ENCODE peak calls at places on chromosomes 6 and 20, in five cellular contexts. A is body of pancreas, E is heart left ventricle, S is gastrocnemius medialis, Q is prostate gland. C is an unnamed sample.

GRCh38 chr6:151021878-151022277 is 156.4 kb downstream of the MTHFD1L start:
- DNase-seq in A (no peak), E (no peak), S (no peak), Q (no peak), C (no peak)

GRCh38 chr6:159212026-159212425 is 42.8 kb downstream of the FNDC1 start:
- DNase-seq in A (no peak), E (no peak), S (no peak), Q (no peak), C (no peak)

GRCh38 chr6:158414900-158415299 is 102.6 kb downstream of the TULP4 start:
- DNase-seq in A (no peak), E (no peak), S (no peak), Q (no peak), C (no peak)

GRCh38 chr20:4243071-4243470 is 227.7 kb upstream of the RNF24 start:
- DNase-seq in A (no peak), E (no peak), S (no peak), Q (no peak), C (no peak)

GRCh38 chr6:45569210-45569945 is 191.6 kb upstream of the SUPT3H start:
- DNase-seq in A (no peak), E (peak; percentile 46), S (no peak), Q (no peak), C (no peak)

GRCh38 chr6:27892596-27893058 is 19.6 kb downstream of the OR2B2 start:
- DNase-seq in A (no peak), E (no peak), S (no peak), Q (no peak), C (no peak)

GRCh38 chr6:157317129-157317814 is 6.0 kb downstream of the TMEM242 start:
- DNase-seq in A (peak; percentile 72), E (peak; percentile 78), S (peak; percentile 92), Q (peak; percentile 37), C (peak; percentile 91)

GRCh38 chr6:150183105-150183504 is 40.3 kb downstream of the PPP1R14C start:
- DNase-seq in A (no peak), E (no peak), S (no peak), Q (no peak), C (no peak)

GRCh38 chr6:170293881-170294755 is 3.2 kb upstream of the DLL1 start:
- DNase-seq in A (no peak), E (no peak), S (no peak), Q (no peak), C (no peak)

GRCh38 chr20:31860431-31861345 is 9.6 kb downstream of the DUSP15 start:
- DNase-seq in A (peak; percentile 58), E (no peak), S (peak; percentile 11), Q (peak; percentile 40), C (peak; percentile 53)

GRCh38 chr6:125357515-125358256 is 55.9 kb upstream of the HDDC2 start:
- DNase-seq in A (no peak), E (peak; percentile 36), S (no peak), Q (no peak), C (no peak)

GRCh38 chr20:6644818-6645620 is 122.5 kb upstream of the BMP2 start:
- DNase-seq in A (no peak), E (no peak), S (no peak), Q (no peak), C (no peak)

GRCh38 chr6:148432405-148433195 is 90.0 kb downstream of the SASH1 start:
- DNase-seq in A (no peak), E (no peak), S (no peak), Q (no peak), C (no peak)

GRCh38 chr20:23350855-23351838 is 556 bp downstream of the NXT1 start:
- DNase-seq in A (peak; percentile 35), E (peak; percentile 55), S (peak; percentile 64), Q (peak; percentile 29), C (peak; percentile 64)

GRCh38 chr20:47799116-47799715 is 13.9 kb upstream of the SULF2 start:
- DNase-seq in A (no peak), E (no peak), S (peak; percentile 17), Q (no peak), C (no peak)

GRCh38 chr6:2429460-2429859 is 184.1 kb upstream of the GMDS start:
- DNase-seq in A (no peak), E (no peak), S (no peak), Q (no peak), C (no peak)

GRCh38 chr6:136950436-136950835 is 28.3 kb downstream of the SLC35D3 start:
- DNase-seq in A (no peak), E (no peak), S (no peak), Q (no peak), C (no peak)

GRCh38 chr6:74805841-74806696 is 399.8 kb downstream of the COL12A1 start:
- DNase-seq in A (no peak), E (no peak), S (peak; percentile 27), Q (no peak), C (no peak)

GRCh38 chr6:63663147-63663877 is 27.7 kb downstream of the PHF3 start:
- DNase-seq in A (no peak), E (no peak), S (no peak), Q (no peak), C (no peak)

GRCh38 chr6:150813319-150813992 is 52.0 kb upstream of the MTHFD1L start:
- DNase-seq in A (no peak), E (no peak), S (no peak), Q (no peak), C (no peak)

GRCh38 chr6:15755555-15755954 is 92.7 kb upstream of the DTNBP1 start:
- DNase-seq in A (no peak), E (no peak), S (no peak), Q (no peak), C (peak; percentile 35)

GRCh38 chr20:22248052-22248667 is 336.2 kb downstream of the FOXA2 start:
- DNase-seq in A (no peak), E (no peak), S (no peak), Q (no peak), C (peak; percentile 9)

GRCh38 chr6:62042444-62042843 is 243.6 kb downstream of the KHDRBS2 start:
- DNase-seq in A (no peak), E (no peak), S (no peak), Q (no peak), C (no peak)

GRCh38 chr6:130752292-130752691 is 74.9 kb upstream of the SMLR1 start:
- DNase-seq in A (no peak), E (no peak), S (no peak), Q (no peak), C (no peak)

GRCh38 chr6:136932599-136932998 is 10.5 kb downstream of the SLC35D3 start:
- DNase-seq in A (peak; percentile 14), E (no peak), S (no peak), Q (no peak), C (no peak)

GRCh38 chr6:107435798-107436197 is 23.6 kb downstream of the PDSS2 start:
- DNase-seq in A (no peak), E (no peak), S (no peak), Q (no peak), C (no peak)

GRCh38 chr6:131914967-131915751 is 36.0 kb downstream of the CCN2 start:
- DNase-seq in A (peak; percentile 80), E (peak; percentile 64), S (peak; percentile 29), Q (peak; percentile 74), C (peak; percentile 59)

GRCh38 chr6:35014786-35015185 is 125.7 kb downstream of the ANKS1A start:
- DNase-seq in A (no peak), E (no peak), S (no peak), Q (no peak), C (no peak)

GRCh38 chr6:71349976-71350615 is 61.5 kb downstream of the OGFRL1 start:
- DNase-seq in A (no peak), E (peak; percentile 51), S (peak; percentile 39), Q (no peak), C (peak; percentile 34)

GRCh38 chr6:39887692-39888450 is 46.4 kb downstream of the MOCS1 start:
- DNase-seq in A (peak; percentile 78), E (peak; percentile 90), S (peak; percentile 70), Q (no peak), C (peak; percentile 47)

GRCh38 chr20:53263554-53264438 is 291.6 kb downstream of the TSHZ2 start:
- DNase-seq in A (no peak), E (no peak), S (no peak), Q (no peak), C (no peak)

GRCh38 chr20:48631114-48632016 is 196.4 kb downstream of the PREX1 start:
- DNase-seq in A (no peak), E (no peak), S (no peak), Q (no peak), C (no peak)

DNA sequence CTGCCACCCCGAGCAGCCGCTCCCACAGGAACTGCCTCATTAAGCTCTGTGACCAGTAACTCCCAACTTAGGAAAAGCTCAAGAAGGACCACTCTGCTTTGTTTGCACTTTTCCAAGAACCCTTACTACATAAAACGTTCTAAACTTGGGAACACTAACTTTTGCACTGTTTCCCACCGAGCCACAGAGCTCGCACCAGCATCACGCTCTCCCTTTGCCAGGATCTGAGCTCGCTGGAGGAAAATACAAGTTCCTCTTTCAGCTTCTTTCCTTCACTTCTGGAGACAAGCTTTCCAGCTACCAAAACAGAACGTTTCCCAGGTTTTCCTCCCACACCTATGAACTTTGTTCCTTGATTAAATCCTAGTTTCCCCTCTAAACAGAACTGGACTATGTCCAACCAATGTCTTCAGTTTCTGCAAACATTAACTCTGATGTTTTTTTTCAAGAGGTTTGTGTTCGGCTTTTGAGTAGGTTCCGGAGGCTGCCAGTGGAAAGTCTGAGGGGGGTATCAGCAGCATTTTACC is 135.3 kb downstream of the LY86 start:
- DNase-seq in A (no peak), E (no peak), S (no peak), Q (no peak), C (no peak)
- H3K4me1 ChIP-seq in A (peaks cover 35% of the 10 kb centered on the region), E (peaks cover 11% of the 10 kb centered on the region), S (peaks cover 18% of the 10 kb centered on the region), Q (peaks cover 8% of the 10 kb centered on the region), C (peaks cover 20% of the 10 kb centered on the region)

DNA sequence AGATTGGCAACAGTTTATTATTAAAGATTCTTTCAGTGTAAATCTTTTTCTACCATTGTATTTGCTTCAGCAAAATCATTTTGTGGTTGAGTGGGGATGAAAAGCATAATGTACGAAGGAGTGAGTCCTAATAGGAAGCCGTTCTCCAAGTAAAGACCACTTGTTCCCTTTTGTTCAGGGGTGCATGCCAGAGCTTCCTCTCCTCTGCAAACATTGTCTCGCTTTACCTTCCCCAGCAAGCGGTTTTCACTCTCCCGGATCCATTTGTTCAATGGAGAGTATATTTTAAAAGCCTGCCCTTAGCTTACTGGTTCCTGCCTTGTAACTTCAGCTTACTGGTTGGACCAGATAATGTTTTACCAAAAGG is 67.8 kb upstream of the XRN2 start:
- DNase-seq in A (no peak), E (no peak), S (no peak), Q (no peak), C (no peak)
- H3K27ac ChIP-seq in A (no peak overlapping the region), E (no peak overlapping the region), S (no peak overlapping the region), Q (no peak overlapping the region), C (no peak overlapping the region)

GRCh38 chr20:2463616-2464365 is 6.8 kb downstream of the SNRPB start:
- DNase-seq in A (no peak), E (no peak), S (no peak), Q (no peak), C (no peak)
- TF ChIP-seq POLR2A in A (no peak), E (no peak), S (no peak), Q (no peak), C (no peak)

GRCh38 chr20:62925420-62926228 is 681 bp downstream of the DIDO1 start:
- DNase-seq in A (peak; percentile 41), E (peak; percentile 41), S (no peak), Q (no peak), C (peak; percentile 58)

GRCh38 chr20:62926229-62927127 is at the start of gene DIDO1:
- DNase-seq in A (peak; percentile 92), E (peak; percentile 93), S (peak; percentile 82), Q (peak; percentile 88), C (peak; percentile 89)

GRCh38 chr20:62923669-62924566 is 2.4 kb downstream of the DIDO1 start:
- DNase-seq in A (no peak), E (no peak), S (no peak), Q (no peak), C (no peak)

GRCh38 chr20:62922451-62922921 is 3.8 kb downstream of the DIDO1 start:
- DNase-seq in A (no peak), E (no peak), S (no peak), Q (peak; percentile 62), C (no peak)

GRCh38 chr20:62924567-62925419 is 1.5 kb downstream of the DIDO1 start:
- DNase-seq in A (peak; percentile 39), E (no peak), S (no peak), Q (peak; percentile 42), C (peak; percentile 53)
- H3K4me1 ChIP-seq in A (peaks cover 76% of the 10 kb centered on the region), E (peaks cover 55% of the 10 kb centered on the region), S (peaks cover 85% of the 10 kb centered on the region), Q (peaks cover 44% of the 10 kb centered on the region), C (peaks cover 49% of the 10 kb centered on the region)

C was measured in adrenal gland.